ENCODE peak calls at places on chromosomes 4 and X, in ten cellular contexts. F is stimulated activated CD4-positive, alpha-beta T cell treated with anti-CD3 and anti-CD28 coated beads, Interleukin-4, amount 100 ng/mL, for 1 hour; L is LoVo; E is sciatic nerve; D is adipocyte; H is foreskin fibroblast; M is neuronal stem cell; N is fibroblast of lung; W is COR-L47; B is cerebellum. K is an unnamed sample.

GRCh38 chr4:184575306-184575705 is 73.9 kb downstream of the CASP3 start:
- DNase-seq in W (no peak), M (no peak), L (no peak), F (no peak), B (no peak), N (no peak), D (no peak), H (no peak), E (no peak), K (no peak)

GRCh38 chr4:88251914-88252313 is 32.4 kb downstream of the PPM1K start:
- DNase-seq in B (no peak), L (no peak), E (no peak), H (no peak), N (no peak), D (no peak), M (no peak), F (no peak), W (no peak), K (no peak)

GRCh38 chr4:16264798-16265197 is 38.5 kb upstream of the TAPT1 start:
- DNase-seq in B (peak), F (no peak), N (peak), D (peak), E (no peak), M (no peak), L (peak), H (peak), W (peak), K (peak)

GRCh38 chr4:112526061-112526460 is 10.1 kb upstream of the NEUROG2 start:
- DNase-seq in F (no peak), H (peak), D (no peak), M (no peak), L (no peak), B (no peak), W (no peak), N (peak), E (no peak), K (no peak)

GRCh38 chr4:78222575-78223186 is 165.6 kb downstream of the FRAS1 start:
- DNase-seq in N (no peak), B (no peak), L (no peak), D (no peak), M (peak), H (no peak), E (no peak), F (no peak), W (peak), K (no peak)

GRCh38 chr4:156584100-156584499 is 387.5 kb downstream of the PDGFC start:
- DNase-seq in F (no peak), H (no peak), B (no peak), M (no peak), E (no peak), N (peak), D (peak), L (peak), W (no peak), K (no peak)

GRCh38 chrX:10507181-10507580 is 113.2 kb downstream of the MID1 start:
- DNase-seq in D (no peak), H (peak), W (no peak), E (no peak), F (no peak), N (peak), M (no peak), B (no peak), L (peak), K (no peak)

GRCh38 chrX:47224266-47224895 is 5.9 kb downstream of the CDK16 start:
- DNase-seq in N (no peak), B (no peak), H (no peak), M (no peak), E (no peak), L (no peak), D (no peak), F (no peak), W (no peak), K (no peak)

GRCh38 chr4:112073201-112073600 is 72.1 kb upstream of the FAM241A start:
- DNase-seq in W (no peak), D (no peak), N (no peak), L (no peak), F (no peak), B (no peak), E (no peak), M (no peak), H (no peak), K (no peak)

GRCh38 chrX:137071596-137071995 is 37.8 kb upstream of the GPR101 start:
- DNase-seq in D (no peak), L (no peak), W (no peak), M (no peak), E (no peak), N (no peak), H (no peak), B (no peak), F (no peak), K (no peak)

GRCh38 chrX:40244980-40245379 is 147.2 kb upstream of the BCOR start:
- DNase-seq in W (no peak), B (peak), M (no peak), F (no peak), D (no peak), E (no peak), H (peak), N (peak), L (no peak), K (no peak)

K was measured in GM12878.